ENCODE peak calls at places on chromosomes 11 and 22, in seven cellular contexts. I, A, K, J, R, T and Q are unnamed samples. For H4K20me1 and H3K4me1, the result is how much of the 10 kb centered on the place peaks cover.

GRCh38 chr11:13011366-13012036 is 2.4 kb downstream of the RASSF10 start:
- DNase-seq in J (no peak), A (no peak), R (no peak), I (no peak), K (no peak), T (no peak), Q (no peak)

GRCh38 chr22:49297871-49298721 is 529.6 kb downstream of the BRD1 start:
- DNase-seq in I (no peak), R (no peak), J (no peak), K (no peak), A (no peak), T (no peak), Q (no peak)

GRCh38 chr11:131815631-131816030 is 445.2 kb downstream of the NTM start:
- DNase-seq in A (no peak), K (peak), I (no peak), J (peak), T (peak), R (no peak), Q (no peak)

GRCh38 chr11:133409799-133410198 is 122.5 kb downstream of the OPCML start:
- DNase-seq in J (no peak), I (no peak), T (no peak), A (no peak), K (no peak), R (no peak), Q (no peak)

GRCh38 chr22:32469799-32470212 is 4.8 kb upstream of the FBXO7 start:
- DNase-seq in K (no peak), T (no peak), A (no peak), R (no peak), J (peak), I (peak), Q (peak)

GRCh38 chr22:37233751-37234631 is 10.1 kb downstream of the RAC2 start:
- DNase-seq in A (no peak), J (no peak), K (no peak), R (no peak), I (no peak), T (no peak), Q (peak)

GRCh38 chr11:68658661-68659060 is 25.7 kb upstream of the GAL start:
- DNase-seq in J (no peak), R (no peak), K (no peak), A (no peak), T (no peak), I (peak), Q (peak)

GRCh38 chr11:126279191-126279590 is 3.7 kb upstream of the TIRAP start:
- DNase-seq in R (no peak), J (no peak), I (no peak), T (no peak), K (no peak), A (no peak), Q (no peak)

GRCh38 chr11:2507212-2507901 is 62.5 kb downstream of the KCNQ1 start:
- DNase-seq in R (no peak), A (no peak), I (no peak), T (no peak), K (no peak), J (no peak), Q (no peak)

GRCh38 chr22:25752615-25753214 is 10.7 kb downstream of the MYO18B start:
- DNase-seq in A (no peak), T (no peak), K (no peak), I (no peak), R (no peak), J (no peak), Q (no peak)

GRCh38 chr11:2466869-2467694 is 22.3 kb downstream of the KCNQ1 start:
- DNase-seq in T (no peak), J (no peak), I (no peak), R (no peak), K (no peak), A (no peak), Q (peak)

GRCh38 chr11:26974068-26974790 is 19.7 kb upstream of the FIBIN start:
- DNase-seq in R (no peak), A (no peak), T (no peak), I (peak), K (peak), J (no peak), Q (peak)

GRCh38 chr11:67179892-67180490 is 60.9 kb downstream of the KDM2A start:
- DNase-seq in I (peak), K (no peak), J (no peak), T (no peak), A (no peak), R (no peak), Q (no peak)

GRCh38 chr11:37474889-37475288 is 876.9 kb upstream of the RAG2 start:
- DNase-seq in A (no peak), J (no peak), T (no peak), K (no peak), R (no peak), I (no peak), Q (no peak)

GRCh38 chr11:121892131-121892681 is 223.8 kb downstream of the BLID start:
- DNase-seq in I (peak), T (peak), R (no peak), K (peak), A (no peak), J (no peak), Q (no peak)

GRCh38 chr11:6307879-6308278 is 12.4 kb downstream of the CAVIN3 start:
- DNase-seq in R (no peak), T (peak), A (no peak), J (no peak), I (peak), K (peak), Q (peak)

GRCh38 chr22:31681625-31682345 is 19.8 kb upstream of the PISD start:
- DNase-seq in K (no peak), R (no peak), T (no peak), J (no peak), I (peak), A (no peak), Q (peak)

GRCh38 chr22:46991666-46992065 is 229.2 kb downstream of the TBC1D22A start:
- DNase-seq in K (no peak), T (no peak), J (no peak), R (no peak), I (no peak), A (no peak), Q (peak)

GRCh38 chr22:46992121-46992731 is 229.8 kb downstream of the TBC1D22A start:
- DNase-seq in I (no peak), T (peak), A (no peak), K (no peak), J (no peak), R (no peak), Q (peak)

GRCh38 chr22:46994265-46994664 is 231.8 kb downstream of the TBC1D22A start:
- DNase-seq in T (no peak), R (no peak), I (no peak), A (no peak), J (no peak), K (no peak), Q (peak)

GRCh38 chr22:46994983-46995382 is 232.5 kb downstream of the TBC1D22A start:
- DNase-seq in T (no peak), A (no peak), K (no peak), J (no peak), R (no peak), I (no peak), Q (peak)

GRCh38 chr22:46993626-46994025 is 231.2 kb downstream of the TBC1D22A start:
- DNase-seq in K (no peak), A (no peak), I (no peak), T (no peak), R (no peak), J (no peak), Q (peak)
- H4K20me1 ChIP-seq in K (under half), A (under half), I (under half), T (under half), R (under half), J (under half), Q (under half)

GRCh38 chr11:1301220-1302000 is 8.0 kb downstream of the TOLLIP start:
- DNase-seq in I (no peak), T (no peak), R (no peak), K (no peak), A (no peak), J (no peak), Q (peak)
- H3K4me1 ChIP-seq in I (under half), T (under half), R (half or more), K (under half), A (under half), J (half or more), Q (under half)

GRCh38 chr11:19828382-19829108 is 115.9 kb downstream of the NAV2 start:
- DNase-seq in K (no peak), A (no peak), R (no peak), T (no peak), J (no peak), I (no peak), Q (no peak)
- H4K20me1 ChIP-seq in K (under half), A (under half), R (under half), T (under half), J (under half), I (under half), Q (under half)

GRCh38 chr22:30079952-30080533 is at the start of gene HORMAD2:
- DNase-seq in R (no peak), J (peak), K (peak), T (peak), A (no peak), I (peak), Q (peak)
- H3K4me1 ChIP-seq in R (under half), J (under half), K (under half), T (under half), A (under half), I (under half), Q (under half)

GRCh38 chr11:112971200-112971599 is 10.0 kb downstream of the NCAM1 start:
- DNase-seq in A (no peak), R (no peak), J (no peak), T (no peak), K (no peak), I (no peak), Q (no peak)
- H4K20me1 ChIP-seq in A (under half), R (under half), J (under half), T (under half), K (under half), I (under half), Q (under half)

GRCh38 chr11:71391786-71392185 is 56.4 kb downstream of the DHCR7 start:
- DNase-seq in J (no peak), K (no peak), A (no peak), R (no peak), T (no peak), I (no peak), Q (peak)
- H3K4me1 ChIP-seq in J (under half), K (under half), A (under half), R (under half), T (under half), I (under half), Q (under half)